ENCODE peak calls at places on chromosomes 13 and 19, in nine cellular contexts. R is breast epithelium, K is fibroblast of mammary gland, C is mucosa of descending colon, S is heart left ventricle, A is cardiac fibroblast, U is astrocyte of the cerebellum, B is AG09319, Z is A673. D is an unnamed sample.

GRCh38 chr19:7635670-7636069 is 1.2 kb upstream of the STXBP2 start:
- DNase-seq in R (no peak), K (no peak), C (no peak), S (no peak), A (no peak), U (no peak), B (no peak), Z (no peak), D (no peak)

GRCh38 chr19:18612051-18612771 is 459 bp upstream of the TMEM59L start:
- DNase-seq in R (no peak), K (no peak), C (no peak), S (no peak), A (no peak), U (no peak), B (no peak), Z (no peak), D (no peak)

GRCh38 chr19:10516064-10516385 is 1.2 kb downstream of the S1PR5 start:
- DNase-seq in R (no peak), K (no peak), C (no peak), S (no peak), A (no peak), U (no peak), B (no peak), Z (no peak), D (no peak)

GRCh38 chr19:49333426-49334288 is 1.5 kb upstream of the CD37 start:
- DNase-seq in R (peak), K (peak), C (peak), S (peak), A (peak), U (no peak), B (no peak), Z (no peak), D (no peak)

GRCh38 chr13:104326523-104326922 is 1260.3 kb upstream of the SLC10A2 start:
- DNase-seq in R (no peak), K (no peak), C (no peak), S (no peak), A (no peak), U (no peak), B (no peak), Z (no peak), D (no peak)

GRCh38 chr13:106484755-106485193 is 50.7 kb downstream of the EFNB2 start:
- DNase-seq in R (no peak), K (peak), C (no peak), S (no peak), A (peak), U (no peak), B (no peak), Z (no peak), D (no peak)

GRCh38 chr19:10286803-10287737 is at the start of gene ICAM4:
- DNase-seq in R (no peak), K (no peak), C (peak), S (peak), A (peak), U (no peak), B (no peak), Z (peak), D (no peak)

GRCh38 chr13:106756446-106756845 is 188.5 kb upstream of the ARGLU1 start:
- DNase-seq in R (no peak), K (no peak), C (no peak), S (peak), A (no peak), U (no peak), B (no peak), Z (no peak), D (no peak)

GRCh38 chr13:34993470-34993869 is 51.4 kb downstream of the NBEA start:
- DNase-seq in R (no peak), K (peak), C (no peak), S (no peak), A (peak), U (no peak), B (no peak), Z (no peak), D (no peak)

GRCh38 chr19:38496116-38496515 is 62.6 kb downstream of the RYR1 start:
- DNase-seq in R (no peak), K (no peak), C (no peak), S (no peak), A (no peak), U (no peak), B (no peak), Z (no peak), D (no peak)

GRCh38 chr13:41402695-41403511 is 54.4 kb upstream of the RGCC start:
- DNase-seq in R (no peak), K (no peak), C (no peak), S (no peak), A (no peak), U (no peak), B (no peak), Z (no peak), D (no peak)

GRCh38 chr13:36904219-36904618 is 15.8 kb downstream of the SMAD9 start:
- DNase-seq in R (no peak), K (no peak), C (no peak), S (no peak), A (no peak), U (no peak), B (no peak), Z (no peak), D (no peak)

GRCh38 chr19:40143612-40144011 is 47.6 kb upstream of the MAP3K10 start:
- DNase-seq in R (no peak), K (no peak), C (peak), S (no peak), A (no peak), U (no peak), B (no peak), Z (peak), D (no peak)

GRCh38 chr19:33192010-33192409 is 2.1 kb upstream of the LRP3 start:
- DNase-seq in R (no peak), K (no peak), C (no peak), S (peak), A (no peak), U (no peak), B (no peak), Z (peak), D (no peak)
- TF ChIP-seq CTCF in R (no peak), K (peak), C (no peak), S (no peak), A (peak), U (peak), B (peak), Z (peak), D (peak)

DNA sequence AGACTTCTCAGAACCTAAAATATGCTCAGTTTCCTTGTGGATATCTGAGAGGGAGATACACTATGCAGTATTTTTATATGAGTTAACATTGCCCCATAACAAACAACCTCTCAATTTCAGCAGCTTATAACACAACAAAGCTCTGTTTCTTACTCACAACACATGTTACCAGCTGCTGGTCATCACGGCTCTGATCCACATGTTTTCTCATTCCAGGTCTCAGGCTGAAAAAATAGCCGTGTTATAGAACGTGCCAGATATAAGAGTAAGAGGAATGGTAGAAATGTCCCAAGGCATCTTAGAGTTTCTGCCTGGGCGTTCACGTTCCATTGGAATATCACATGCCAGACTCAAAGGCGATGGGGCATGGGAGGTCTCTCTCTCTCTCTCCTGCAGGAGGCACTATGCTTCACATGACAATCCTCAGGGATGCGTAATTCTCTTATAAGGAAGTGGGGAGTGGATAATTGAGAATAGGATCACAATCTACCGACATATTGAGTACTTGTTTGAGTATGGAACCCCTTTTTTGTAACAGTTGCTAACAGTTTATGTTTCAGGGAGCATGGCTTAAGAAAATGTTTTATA is 246.6 kb downstream of the NHLRC3 start:
- DNase-seq in R (no peak), K (no peak), C (no peak), S (no peak), A (peak), U (no peak), B (no peak), Z (no peak), D (no peak)
- TF ChIP-seq CTCF in R (no peak), K (peak), C (no peak), S (no peak), A (no peak), U (no peak), B (no peak), Z (peak), D (peak)

DNA sequence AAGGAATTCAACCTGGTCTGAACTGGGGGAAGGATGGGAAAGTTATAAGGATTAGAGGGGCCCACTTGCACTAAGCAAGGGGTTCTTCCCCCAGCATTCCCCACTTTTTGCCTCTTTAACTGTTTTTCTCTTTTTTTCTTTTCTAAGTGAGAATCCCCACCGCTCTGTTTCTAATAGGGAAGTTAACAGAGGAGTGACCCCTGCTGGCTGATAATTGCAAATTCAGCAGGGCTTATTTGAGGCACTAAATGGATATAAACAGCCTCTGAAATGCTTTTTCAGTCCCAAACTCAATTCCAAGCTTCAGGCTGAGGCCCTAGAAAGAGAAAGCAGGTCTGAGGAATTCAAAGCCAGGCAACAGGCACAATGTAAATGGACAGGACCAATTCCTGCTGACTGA is 38.2 kb upstream of the CEACAM21 start:
- DNase-seq in R (no peak), K (peak), C (no peak), S (no peak), A (peak), U (no peak), B (no peak), Z (peak), D (no peak)
- TF ChIP-seq CTCF in R (no peak), K (peak), C (no peak), S (peak), A (peak), U (peak), B (peak), Z (peak), D (peak)

GRCh38 chr13:76991796-76992547 is at the start of gene CLN5:
- DNase-seq in R (peak), K (peak), C (peak), S (peak), A (peak), U (peak), B (peak), Z (peak), D (peak)
- TF ChIP-seq CTCF in R (no peak), K (no peak), C (no peak), S (no peak), A (no peak), U (no peak), B (no peak), Z (no peak), D (no peak)

DNA sequence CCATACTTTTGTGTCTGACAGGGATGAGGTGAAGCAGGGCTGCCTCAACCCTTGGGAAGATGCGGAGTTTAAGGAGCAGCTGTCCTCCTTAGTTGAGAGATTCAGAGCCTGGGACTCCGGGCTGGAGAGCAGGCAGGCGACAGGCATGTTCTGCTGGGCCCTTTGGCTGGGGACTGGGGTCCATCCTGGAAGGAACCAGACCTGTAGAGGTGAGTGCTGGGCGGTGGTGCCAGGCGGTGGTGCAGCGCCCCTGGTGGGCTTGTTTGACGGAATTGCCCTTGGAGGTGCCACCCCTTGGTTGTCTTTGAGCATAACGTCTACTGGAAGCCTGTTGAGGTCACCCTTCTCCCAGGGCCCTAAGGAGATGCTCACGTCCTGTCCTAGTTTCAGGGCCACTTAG is 20.6 kb upstream of the SLC15A1 start:
- DNase-seq in R (no peak), K (no peak), C (no peak), S (no peak), A (no peak), U (no peak), B (no peak), Z (no peak), D (no peak)
- TF ChIP-seq CTCF in R (no peak), K (no peak), C (no peak), S (no peak), A (no peak), U (no peak), B (no peak), Z (no peak), D (no peak)